ENCODE peak calls at places on chromosomes 16 and 17, in five cellular contexts. S is fibroblast of lung; E is HCT116; D is CD4-positive, alpha-beta T cell; C is ascending aorta. Z is an unnamed sample. For H3K27me3, the result is how much of the 10 kb centered on the place peaks cover.

GRCh38 chr16:89116341-89117238 is 22.9 kb downstream of the ACSF3 start:
- DNase-seq in E (no peak), D (no peak), S (no peak), C (no peak), Z (peak)

GRCh38 chr16:30731411-30731810 is 16.8 kb upstream of the PHKG2 start:
- DNase-seq in E (no peak), C (no peak), S (no peak), D (no peak), Z (no peak)

GRCh38 chr16:89071686-89072182 is 21.9 kb upstream of the ACSF3 start:
- DNase-seq in D (no peak), C (no peak), E (no peak), S (no peak), Z (no peak)

GRCh38 chr16:88045820-88046303 is 94.6 kb downstream of the BANP start:
- DNase-seq in D (no peak), S (no peak), C (no peak), E (no peak), Z (peak)

GRCh38 chr16:10668322-10669045 is 26.2 kb downstream of the TEKT5 start:
- DNase-seq in S (peak), E (no peak), D (no peak), C (no peak), Z (peak)

GRCh38 chr16:49742428-49743205 is 113.3 kb downstream of the ZNF423 start:
- DNase-seq in C (no peak), E (no peak), D (no peak), S (no peak), Z (no peak)

GRCh38 chr16:50573279-50573678 is 25.1 kb downstream of the NKD1 start:
- DNase-seq in D (no peak), E (no peak), C (no peak), S (no peak), Z (no peak)

GRCh38 chr17:69358688-69359596 is 32.0 kb upstream of the ABCA5 start:
- DNase-seq in C (no peak), E (peak), D (no peak), S (no peak), Z (peak)

GRCh38 chr16:30342751-30343490 is 12.2 kb downstream of the CD2BP2 start:
- DNase-seq in S (no peak), E (no peak), D (no peak), C (no peak), Z (no peak)

GRCh38 chr17:50947844-50948514 is 81.8 kb upstream of the TOB1 start:
- DNase-seq in D (no peak), E (no peak), C (no peak), S (no peak), Z (no peak)

GRCh38 chr17:48587276-48588073 is 2.6 kb downstream of the HOXB3 start:
- DNase-seq in S (peak), E (no peak), C (no peak), D (no peak), Z (no peak)

GRCh38 chr16:52498640-52499039 is 48.3 kb downstream of the TOX3 start:
- DNase-seq in C (no peak), D (no peak), E (no peak), S (no peak), Z (no peak)

GRCh38 chr17:4492762-4493561 is 5.7 kb upstream of the SPNS2 start:
- DNase-seq in E (no peak), S (peak), D (no peak), C (no peak), Z (no peak)

GRCh38 chr16:87150359-87151280 is 166.6 kb downstream of the C16orf95 start:
- DNase-seq in E (no peak), S (peak), C (no peak), D (no peak), Z (no peak)

GRCh38 chr17:79215631-79216030 is 141.0 kb downstream of the ENGASE start:
- DNase-seq in E (no peak), D (no peak), S (no peak), C (no peak), Z (no peak)
- H3K27me3 ChIP-seq in E (under half), D (under half), S (under half), C (under half), Z (under half)

GRCh38 chr16:57319646-57320045 is 35.2 kb upstream of the PLLP start:
- DNase-seq in S (no peak), E (no peak), D (no peak), C (no peak), Z (no peak)
- TF ChIP-seq CTCF in S (no peak), E (no peak), D (no peak), C (no peak), Z (no peak)

GRCh38 chr17:73711184-73711583 is 66.9 kb upstream of the SDK2 start:
- DNase-seq in D (no peak), S (no peak), E (no peak), C (no peak), Z (peak)

GRCh38 chr17:73715714-73716113 is 71.5 kb upstream of the SDK2 start:
- DNase-seq in S (no peak), C (no peak), E (no peak), D (no peak), Z (no peak)

GRCh38 chr17:73710095-73710592 is 65.9 kb upstream of the SDK2 start:
- DNase-seq in C (no peak), S (peak), E (peak), D (peak), Z (peak)

GRCh38 chr17:73713136-73713535 is 68.9 kb upstream of the SDK2 start:
- DNase-seq in D (no peak), C (no peak), S (no peak), E (no peak), Z (no peak)

GRCh38 chr17:73711916-73712315 is 67.7 kb upstream of the SDK2 start:
- DNase-seq in C (no peak), E (no peak), S (no peak), D (no peak), Z (no peak)
- H3K27me3 ChIP-seq in C (under half), E (half or more), S (under half), D (under half), Z (under half)

DNA sequence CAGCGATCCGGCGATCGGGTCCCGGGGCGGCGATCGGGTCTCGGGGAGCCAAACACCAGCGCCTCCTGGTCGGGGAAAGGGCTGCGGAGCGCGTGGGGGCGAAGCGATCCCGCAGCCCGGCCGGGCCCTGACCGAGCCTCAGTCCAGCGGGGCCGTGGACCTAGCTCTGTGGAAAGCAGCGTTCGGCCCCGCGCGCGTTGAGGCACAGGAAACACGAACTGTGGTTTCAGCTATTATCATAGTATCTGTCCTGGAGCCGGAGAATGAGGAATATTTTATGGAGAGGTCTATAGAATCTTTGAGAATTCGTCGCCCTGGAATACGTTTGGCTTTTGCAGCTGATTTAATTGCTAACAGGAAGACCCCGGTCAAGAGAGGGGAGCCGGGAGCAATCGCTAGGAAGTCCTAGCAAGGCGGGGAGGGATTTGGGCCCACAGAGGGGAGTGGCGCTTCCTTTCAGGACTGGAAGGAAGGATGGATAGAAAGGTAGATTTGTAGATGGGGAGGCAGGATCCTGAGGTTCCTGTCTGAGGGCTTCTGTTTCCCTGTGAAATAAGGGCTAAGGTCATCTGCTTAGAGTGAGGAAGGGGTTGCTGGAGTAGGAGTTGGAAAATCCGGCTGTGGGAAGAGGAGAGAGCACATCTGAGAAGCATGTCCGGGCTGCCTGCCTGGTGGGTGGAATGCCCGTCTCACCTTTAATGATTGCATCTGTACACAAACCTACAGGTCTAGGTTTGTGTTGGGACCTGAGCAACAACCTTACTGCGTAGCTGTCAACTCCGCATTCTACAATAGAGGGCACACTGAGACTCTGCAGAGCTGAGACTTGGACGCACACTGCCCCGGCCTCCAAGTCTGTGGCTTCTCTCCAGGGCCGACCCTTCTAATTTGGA is 770 bp downstream of the CCNF start:
- DNase-seq in S (peak), C (no peak), D (no peak), E (no peak), Z (no peak)
- TF ChIP-seq CTCF in S (peak), C (no peak), D (no peak), E (no peak), Z (peak)

GRCh38 chr17:58174871-58175270 is 8.1 kb downstream of the OR4D2 start:
- DNase-seq in D (no peak), S (no peak), E (no peak), C (no peak), Z (no peak)
- H3K27me3 ChIP-seq in D (under half), S (under half), E (under half), C (under half), Z (under half)